ENCODE peak calls at places on chromosomes 12 and 14, in seven cellular contexts. S is uterus, A is left ventricle myocardium inferior, I is tibial artery, P is fibroblast of lung, C is cardiac muscle cell, T is neural progenitor cell. Z is an unnamed sample.

GRCh38 chr14:103923863-103924262 is 4.4 kb upstream of the TDRD9 start:
- DNase-seq in S (no peak), A (peak; percentile 52), I (peak; percentile 29), P (no peak), C (no peak), T (no peak), Z (no peak)

GRCh38 chr12:57629897-57630471 is 3.0 kb downstream of the B4GALNT1 start:
- DNase-seq in S (no peak), A (no peak), I (no peak), P (no peak), C (no peak), T (peak; percentile 1), Z (no peak)

GRCh38 chr14:56474419-56475022 is 105.1 kb upstream of the TMEM260 start:
- DNase-seq in S (no peak), A (no peak), I (no peak), P (peak; percentile 16), C (peak; percentile 67), T (peak; percentile 60), Z (no peak)

GRCh38 chr12:13982010-13982409 is 608 bp upstream of the GRIN2B start:
- DNase-seq in S (no peak), A (no peak), I (no peak), P (no peak), C (peak; percentile 20), T (peak; percentile 85), Z (no peak)

GRCh38 chr12:132487311-132487741 is 2.6 kb upstream of the FBRSL1 start:
- DNase-seq in S (no peak), A (no peak), I (no peak), P (no peak), C (no peak), T (no peak), Z (peak; percentile 14)

GRCh38 chr12:62934799-62935674 is at the start of gene PPM1H:
- DNase-seq in S (peak; percentile 29), A (peak; percentile 76), I (peak; percentile 77), P (no peak), C (peak; percentile 89), T (peak; percentile 93), Z (peak; percentile 58)

GRCh38 chr14:50242566-50243288 is 11.3 kb upstream of the SOS2 start:
- DNase-seq in S (no peak), A (no peak), I (no peak), P (no peak), C (no peak), T (no peak), Z (no peak)

GRCh38 chr14:67461341-67461985 is 27.1 kb downstream of the TMEM229B start:
- DNase-seq in S (no peak), A (no peak), I (no peak), P (no peak), C (no peak), T (no peak), Z (no peak)

GRCh38 chr12:93514853-93515252 is 47.5 kb downstream of the MRPL42 start:
- DNase-seq in S (no peak), A (no peak), I (no peak), P (peak; percentile 83), C (no peak), T (no peak), Z (no peak)

GRCh38 chr12:81162725-81163124 is 84.8 kb downstream of the ACSS3 start:
- DNase-seq in S (no peak), A (no peak), I (no peak), P (no peak), C (no peak), T (no peak), Z (no peak)

GRCh38 chr12:55727643-55728184 is 1.1 kb downstream of the CD63 start:
- DNase-seq in S (peak; percentile 70), A (peak; percentile 63), I (peak; percentile 87), P (peak; percentile 63), C (no peak), T (peak; percentile 23), Z (peak; percentile 73)

GRCh38 chr12:130953783-130954543 is at the start of gene ADGRD1:
- DNase-seq in S (peak; percentile 78), A (peak; percentile 71), I (peak; percentile 81), P (no peak), C (peak; percentile 88), T (no peak), Z (peak; percentile 61)

GRCh38 chr14:50045039-50045711 is 71.2 kb downstream of the VCPKMT start:
- DNase-seq in S (peak; percentile 72), A (peak; percentile 74), I (peak; percentile 90), P (peak; percentile 84), C (no peak), T (no peak), Z (peak; percentile 78)

GRCh38 chr12:6888360-6888759 is 15.3 kb upstream of the SPSB2 start:
- DNase-seq in S (no peak), A (no peak), I (no peak), P (no peak), C (no peak), T (no peak), Z (no peak)

GRCh38 chr14:37623552-37623951 is 28.1 kb downstream of the TTC6 start:
- DNase-seq in S (no peak), A (no peak), I (no peak), P (peak; percentile 60), C (no peak), T (no peak), Z (no peak)

GRCh38 chr14:21382095-21382494 is 1.7 kb downstream of the SUPT16H start:
- DNase-seq in S (no peak), A (no peak), I (no peak), P (peak; percentile 29), C (no peak), T (no peak), Z (no peak)
- H3K4me3 ChIP-seq in S (no peak overlapping the region), A (peak overlapping the region; percentile 92), I (no peak overlapping the region), P (peak overlapping the region; percentile 97), C (no peak overlapping the region), T (peak overlapping the region; percentile 79), Z (peak overlapping the region; percentile 82)

GRCh38 chr12:107702106-107702505 is 16.5 kb downstream of the PWP1 start:
- DNase-seq in S (no peak), A (no peak), I (no peak), P (no peak), C (no peak), T (no peak), Z (no peak)

GRCh38 chr12:107704056-107704455 is 18.5 kb downstream of the PWP1 start:
- DNase-seq in S (no peak), A (no peak), I (no peak), P (no peak), C (no peak), T (no peak), Z (no peak)
- H3K27ac ChIP-seq in S (no peak overlapping the region), A (no peak overlapping the region), I (no peak overlapping the region), P (no peak overlapping the region), C (no peak overlapping the region), T (no peak overlapping the region), Z (no peak overlapping the region)

GRCh38 chr12:46385439-46385838 is 12.9 kb upstream of the SLC38A2 start:
- DNase-seq in S (no peak), A (no peak), I (no peak), P (no peak), C (no peak), T (no peak), Z (no peak)
- H3K4me3 ChIP-seq in S (no peak overlapping the region), A (no peak overlapping the region), I (no peak overlapping the region), P (no peak overlapping the region), C (no peak overlapping the region), T (no peak overlapping the region), Z (peak overlapping the region; percentile 86)

GRCh38 chr12:12549426-12549825 is 13.2 kb downstream of the DUSP16 start:
- DNase-seq in S (no peak), A (no peak), I (no peak), P (no peak), C (no peak), T (no peak), Z (no peak)
- H3K27ac ChIP-seq in S (no peak overlapping the region), A (no peak overlapping the region), I (no peak overlapping the region), P (no peak overlapping the region), C (no peak overlapping the region), T (no peak overlapping the region), Z (no peak overlapping the region)

GRCh38 chr12:120015313-120015712 is 26.3 kb downstream of the BICDL1 start:
- DNase-seq in S (no peak), A (no peak), I (no peak), P (no peak), C (no peak), T (no peak), Z (no peak)
- H3K4me3 ChIP-seq in S (no peak overlapping the region), A (no peak overlapping the region), I (no peak overlapping the region), P (no peak overlapping the region), C (no peak overlapping the region), T (no peak overlapping the region), Z (no peak overlapping the region)

Z was measured in psoas muscle.